ENCODE peak calls at places on chromosomes 2 and 18, in eight cellular contexts. One of them, this sample, is unnamed.

GRCh38 chr18:36412778-36413177 is 115.3 kb downstream of the FHOD3 start:
- DNase-seq in CD8-positive, alpha-beta T cell: no peak
- DNase-seq in IMR-90: no peak
- DNase-seq in A549: peak; percentile 40
- DNase-seq in right cardiac atrium: no peak
- DNase-seq in cardiac muscle cell: peak; percentile 38
- DNase-seq in CD4-positive, CD25-positive, alpha-beta regulatory T cell: no peak
- DNase-seq in pancreas: no peak
- DNase-seq in this sample: no peak

GRCh38 chr2:200702646-200703118 is 109.0 kb upstream of the BZW1 start:
- DNase-seq in CD8-positive, alpha-beta T cell: no peak
- DNase-seq in IMR-90: no peak
- DNase-seq in A549: no peak
- DNase-seq in right cardiac atrium: no peak
- DNase-seq in cardiac muscle cell: no peak
- DNase-seq in CD4-positive, CD25-positive, alpha-beta regulatory T cell: peak; percentile 47
- DNase-seq in pancreas: no peak
- DNase-seq in this sample: no peak

GRCh38 chr2:101295895-101296294 is 12.6 kb downstream of the RNF149 start:
- DNase-seq in CD8-positive, alpha-beta T cell: no peak
- DNase-seq in IMR-90: peak; percentile 86
- DNase-seq in A549: no peak
- DNase-seq in right cardiac atrium: no peak
- DNase-seq in cardiac muscle cell: no peak
- DNase-seq in CD4-positive, CD25-positive, alpha-beta regulatory T cell: no peak
- DNase-seq in pancreas: no peak
- DNase-seq in this sample: no peak

GRCh38 chr2:18987592-18988073 is 370.8 kb downstream of the OSR1 start:
- DNase-seq in CD8-positive, alpha-beta T cell: no peak
- DNase-seq in IMR-90: peak; percentile 95
- DNase-seq in A549: peak; percentile 84
- DNase-seq in right cardiac atrium: peak; percentile 81
- DNase-seq in cardiac muscle cell: peak; percentile 14
- DNase-seq in CD4-positive, CD25-positive, alpha-beta regulatory T cell: no peak
- DNase-seq in pancreas: peak; percentile 53
- DNase-seq in this sample: peak; percentile 69

GRCh38 chr18:21612125-21613100 is at the start of gene SNRPD1:
- DNase-seq in CD8-positive, alpha-beta T cell: peak; percentile 94
- DNase-seq in IMR-90: peak; percentile 90
- DNase-seq in A549: peak; percentile 92
- DNase-seq in right cardiac atrium: peak; percentile 90
- DNase-seq in cardiac muscle cell: peak; percentile 93
- DNase-seq in CD4-positive, CD25-positive, alpha-beta regulatory T cell: peak; percentile 85
- DNase-seq in pancreas: peak; percentile 86
- DNase-seq in this sample: peak; percentile 89

GRCh38 chr2:64338910-64339500 is 115.0 kb upstream of the LGALSL start:
- DNase-seq in CD8-positive, alpha-beta T cell: peak; percentile 76
- DNase-seq in IMR-90: no peak
- DNase-seq in A549: no peak
- DNase-seq in right cardiac atrium: no peak
- DNase-seq in cardiac muscle cell: no peak
- DNase-seq in CD4-positive, CD25-positive, alpha-beta regulatory T cell: no peak
- DNase-seq in pancreas: no peak
- DNase-seq in this sample: no peak

GRCh38 chr2:177281400-177282021 is 17.0 kb upstream of the NFE2L2 start:
- DNase-seq in CD8-positive, alpha-beta T cell: no peak
- DNase-seq in IMR-90: no peak
- DNase-seq in A549: no peak
- DNase-seq in right cardiac atrium: no peak
- DNase-seq in cardiac muscle cell: no peak
- DNase-seq in CD4-positive, CD25-positive, alpha-beta regulatory T cell: no peak
- DNase-seq in pancreas: no peak
- DNase-seq in this sample: no peak

GRCh38 chr2:134862674-134863073 is 24.3 kb downstream of the ACMSD start:
- DNase-seq in CD8-positive, alpha-beta T cell: no peak
- DNase-seq in IMR-90: no peak
- DNase-seq in A549: no peak
- DNase-seq in right cardiac atrium: no peak
- DNase-seq in cardiac muscle cell: no peak
- DNase-seq in CD4-positive, CD25-positive, alpha-beta regulatory T cell: no peak
- DNase-seq in pancreas: no peak
- DNase-seq in this sample: no peak

GRCh38 chr2:161400076-161400475 is 16.0 kb upstream of the TBR1 start:
- DNase-seq in CD8-positive, alpha-beta T cell: no peak
- DNase-seq in IMR-90: peak; percentile 44
- DNase-seq in A549: peak; percentile 12
- DNase-seq in right cardiac atrium: no peak
- DNase-seq in cardiac muscle cell: no peak
- DNase-seq in CD4-positive, CD25-positive, alpha-beta regulatory T cell: no peak
- DNase-seq in pancreas: no peak
- DNase-seq in this sample: no peak

GRCh38 chr2:163658556-163658955 is 77.3 kb downstream of the FIGN start:
- DNase-seq in CD8-positive, alpha-beta T cell: no peak
- DNase-seq in IMR-90: no peak
- DNase-seq in A549: no peak
- DNase-seq in right cardiac atrium: no peak
- DNase-seq in cardiac muscle cell: peak; percentile 64
- DNase-seq in CD4-positive, CD25-positive, alpha-beta regulatory T cell: no peak
- DNase-seq in pancreas: no peak
- DNase-seq in this sample: no peak

GRCh38 chr18:73942081-73942625 is 205.5 kb downstream of the FBXO15 start:
- DNase-seq in CD8-positive, alpha-beta T cell: no peak
- DNase-seq in IMR-90: no peak
- DNase-seq in A549: no peak
- DNase-seq in right cardiac atrium: no peak
- DNase-seq in cardiac muscle cell: no peak
- DNase-seq in CD4-positive, CD25-positive, alpha-beta regulatory T cell: no peak
- DNase-seq in pancreas: no peak
- DNase-seq in this sample: no peak

GRCh38 chr2:9948721-9949120 is 2.8 kb upstream of the GRHL1 start:
- DNase-seq in CD8-positive, alpha-beta T cell: no peak
- DNase-seq in IMR-90: no peak
- DNase-seq in A549: no peak
- DNase-seq in right cardiac atrium: no peak
- DNase-seq in cardiac muscle cell: no peak
- DNase-seq in CD4-positive, CD25-positive, alpha-beta regulatory T cell: no peak
- DNase-seq in pancreas: no peak
- DNase-seq in this sample: no peak

GRCh38 chr2:151855111-151855510 is 26.9 kb upstream of the ARL5A start:
- DNase-seq in CD8-positive, alpha-beta T cell: no peak
- DNase-seq in IMR-90: no peak
- DNase-seq in A549: no peak
- DNase-seq in right cardiac atrium: no peak
- DNase-seq in cardiac muscle cell: no peak
- DNase-seq in CD4-positive, CD25-positive, alpha-beta regulatory T cell: no peak
- DNase-seq in pancreas: no peak
- DNase-seq in this sample: no peak

GRCh38 chr18:9743200-9744016 is 35.3 kb downstream of the RAB31 start:
- DNase-seq in CD8-positive, alpha-beta T cell: no peak
- DNase-seq in IMR-90: peak; percentile 98
- DNase-seq in A549: peak; percentile 93
- DNase-seq in right cardiac atrium: peak; percentile 46
- DNase-seq in cardiac muscle cell: no peak
- DNase-seq in CD4-positive, CD25-positive, alpha-beta regulatory T cell: no peak
- DNase-seq in pancreas: no peak
- DNase-seq in this sample: no peak

GRCh38 chr2:45888167-45888566 is 236.7 kb downstream of the PRKCE start:
- DNase-seq in CD8-positive, alpha-beta T cell: no peak
- DNase-seq in IMR-90: peak; percentile 66
- DNase-seq in A549: no peak
- DNase-seq in right cardiac atrium: no peak
- DNase-seq in cardiac muscle cell: no peak
- DNase-seq in CD4-positive, CD25-positive, alpha-beta regulatory T cell: no peak
- DNase-seq in pancreas: no peak
- DNase-seq in this sample: no peak

GRCh38 chr2:160351978-160352377 is 141.6 kb downstream of the RBMS1 start:
- DNase-seq in CD8-positive, alpha-beta T cell: no peak
- DNase-seq in IMR-90: peak; percentile 78
- DNase-seq in A549: peak; percentile 52
- DNase-seq in right cardiac atrium: no peak
- DNase-seq in cardiac muscle cell: no peak
- DNase-seq in CD4-positive, CD25-positive, alpha-beta regulatory T cell: no peak
- DNase-seq in pancreas: no peak
- DNase-seq in this sample: no peak
- H3K4me1 ChIP-seq in CD8-positive, alpha-beta T cell: peaks cover 25% of the 10 kb centered on the region
- H3K4me1 ChIP-seq in IMR-90: peaks cover 25% of the 10 kb centered on the region
- H3K4me1 ChIP-seq in A549: peaks cover 89% of the 10 kb centered on the region
- H3K4me1 ChIP-seq in right cardiac atrium: peaks cover 16% of the 10 kb centered on the region
- H3K4me1 ChIP-seq in cardiac muscle cell: peaks cover 41% of the 10 kb centered on the region
- H3K4me1 ChIP-seq in CD4-positive, CD25-positive, alpha-beta regulatory T cell: peaks cover 2% of the 10 kb centered on the region
- H3K4me1 ChIP-seq in pancreas: no peaks in the 10 kb centered on the region
- H3K4me1 ChIP-seq in this sample: peaks cover 48% of the 10 kb centered on the region

GRCh38 chr18:48877941-48878340 is 72.8 kb downstream of the SMAD7 start:
- DNase-seq in CD8-positive, alpha-beta T cell: no peak
- DNase-seq in IMR-90: no peak
- DNase-seq in A549: no peak
- DNase-seq in right cardiac atrium: no peak
- DNase-seq in cardiac muscle cell: no peak
- DNase-seq in CD4-positive, CD25-positive, alpha-beta regulatory T cell: no peak
- DNase-seq in pancreas: no peak
- DNase-seq in this sample: no peak
- H3K4me1 ChIP-seq in CD8-positive, alpha-beta T cell: no peaks in the 10 kb centered on the region
- H3K4me1 ChIP-seq in IMR-90: peaks cover 7% of the 10 kb centered on the region
- H3K4me1 ChIP-seq in A549: peaks cover 26% of the 10 kb centered on the region
- H3K4me1 ChIP-seq in right cardiac atrium: no peaks in the 10 kb centered on the region
- H3K4me1 ChIP-seq in cardiac muscle cell: no peaks in the 10 kb centered on the region
- H3K4me1 ChIP-seq in CD4-positive, CD25-positive, alpha-beta regulatory T cell: no peaks in the 10 kb centered on the region
- H3K4me1 ChIP-seq in pancreas: no peaks in the 10 kb centered on the region
- H3K4me1 ChIP-seq in this sample: no peaks in the 10 kb centered on the region

GRCh38 chr2:7011376-7012083 is 94.3 kb downstream of the RNF144A start:
- DNase-seq in CD8-positive, alpha-beta T cell: no peak
- DNase-seq in IMR-90: no peak
- DNase-seq in A549: no peak
- DNase-seq in right cardiac atrium: no peak
- DNase-seq in cardiac muscle cell: no peak
- DNase-seq in CD4-positive, CD25-positive, alpha-beta regulatory T cell: no peak
- DNase-seq in pancreas: no peak
- DNase-seq in this sample: no peak
- H3K4me1 ChIP-seq in CD8-positive, alpha-beta T cell: no peaks in the 10 kb centered on the region
- H3K4me1 ChIP-seq in IMR-90: no peaks in the 10 kb centered on the region
- H3K4me1 ChIP-seq in A549: no peaks in the 10 kb centered on the region
- H3K4me1 ChIP-seq in right cardiac atrium: peaks cover 25% of the 10 kb centered on the region
- H3K4me1 ChIP-seq in cardiac muscle cell: peaks cover 31% of the 10 kb centered on the region
- H3K4me1 ChIP-seq in CD4-positive, CD25-positive, alpha-beta regulatory T cell: no peaks in the 10 kb centered on the region
- H3K4me1 ChIP-seq in pancreas: peaks cover 22% of the 10 kb centered on the region
- H3K4me1 ChIP-seq in this sample: peaks cover 8% of the 10 kb centered on the region

DNA sequence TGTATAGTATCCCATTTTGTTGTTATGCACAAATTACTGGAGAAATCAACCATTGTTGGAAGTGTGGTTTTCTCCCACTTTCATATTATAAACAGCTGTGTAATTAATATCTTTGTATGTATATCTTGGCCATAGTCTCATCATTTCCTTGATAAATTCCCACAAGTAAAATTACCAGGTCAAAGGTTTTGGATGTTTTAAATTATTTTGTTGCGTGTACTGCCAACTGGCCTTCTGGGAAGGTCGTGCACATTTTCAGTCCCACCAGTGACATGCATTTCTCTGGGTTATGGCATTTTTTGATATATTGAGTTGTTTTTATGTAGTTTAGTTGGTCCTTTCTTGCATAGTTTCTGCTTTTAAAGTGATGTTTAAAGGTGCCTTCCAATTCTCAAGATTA is 41.5 kb downstream of the TSHZ1 start:
- DNase-seq in CD8-positive, alpha-beta T cell: no peak
- DNase-seq in IMR-90: no peak
- DNase-seq in A549: no peak
- DNase-seq in right cardiac atrium: no peak
- DNase-seq in cardiac muscle cell: no peak
- DNase-seq in CD4-positive, CD25-positive, alpha-beta regulatory T cell: no peak
- DNase-seq in pancreas: no peak
- DNase-seq in this sample: no peak
- H3K4me1 ChIP-seq in CD8-positive, alpha-beta T cell: peaks cover 25% of the 10 kb centered on the region
- H3K4me1 ChIP-seq in IMR-90: peaks cover 15% of the 10 kb centered on the region
- H3K4me1 ChIP-seq in A549: peaks cover 2% of the 10 kb centered on the region
- H3K4me1 ChIP-seq in right cardiac atrium: no peaks in the 10 kb centered on the region
- H3K4me1 ChIP-seq in cardiac muscle cell: peaks cover 6% of the 10 kb centered on the region
- H3K4me1 ChIP-seq in CD4-positive, CD25-positive, alpha-beta regulatory T cell: peaks cover 16% of the 10 kb centered on the region
- H3K4me1 ChIP-seq in pancreas: peaks cover 4% of the 10 kb centered on the region
- H3K4me1 ChIP-seq in this sample: peaks cover 15% of the 10 kb centered on the region

DNA sequence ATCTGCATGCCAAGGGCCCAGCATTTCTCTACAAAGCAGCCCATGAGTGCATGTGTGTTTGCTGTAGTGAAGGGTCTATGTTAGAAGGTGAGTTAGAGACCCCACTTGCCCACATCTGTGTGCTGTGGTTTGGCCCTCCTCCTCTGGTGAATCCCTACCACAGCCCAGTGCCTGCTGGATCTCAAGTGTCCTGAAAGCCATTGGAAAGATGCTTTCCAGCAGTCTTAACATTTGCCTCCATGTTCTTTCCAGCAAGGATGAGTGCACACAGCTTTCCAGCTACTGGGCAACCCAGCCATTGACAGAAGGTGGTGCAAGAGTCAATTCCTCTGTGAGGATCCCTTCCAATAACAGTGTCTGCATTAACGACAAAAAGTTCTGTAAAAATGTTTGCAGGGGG is 13.6 kb downstream of the CRIM1 start:
- DNase-seq in CD8-positive, alpha-beta T cell: no peak
- DNase-seq in IMR-90: no peak
- DNase-seq in A549: no peak
- DNase-seq in right cardiac atrium: no peak
- DNase-seq in cardiac muscle cell: no peak
- DNase-seq in CD4-positive, CD25-positive, alpha-beta regulatory T cell: no peak
- DNase-seq in pancreas: no peak
- DNase-seq in this sample: no peak
- H3K4me1 ChIP-seq in CD8-positive, alpha-beta T cell: no peaks in the 10 kb centered on the region
- H3K4me1 ChIP-seq in IMR-90: peaks cover 50% of the 10 kb centered on the region
- H3K4me1 ChIP-seq in A549: peaks cover 100% of the 10 kb centered on the region
- H3K4me1 ChIP-seq in right cardiac atrium: peaks cover 29% of the 10 kb centered on the region
- H3K4me1 ChIP-seq in cardiac muscle cell: peaks cover 30% of the 10 kb centered on the region
- H3K4me1 ChIP-seq in CD4-positive, CD25-positive, alpha-beta regulatory T cell: no peaks in the 10 kb centered on the region
- H3K4me1 ChIP-seq in pancreas: no peaks in the 10 kb centered on the region
- H3K4me1 ChIP-seq in this sample: peaks cover 15% of the 10 kb centered on the region

GRCh38 chr2:118296663-118297062 is 208.4 kb downstream of the INSIG2 start:
- DNase-seq in CD8-positive, alpha-beta T cell: no peak
- DNase-seq in IMR-90: no peak
- DNase-seq in A549: no peak
- DNase-seq in right cardiac atrium: no peak
- DNase-seq in cardiac muscle cell: no peak
- DNase-seq in CD4-positive, CD25-positive, alpha-beta regulatory T cell: no peak
- DNase-seq in pancreas: no peak
- DNase-seq in this sample: no peak
- H3K4me1 ChIP-seq in CD8-positive, alpha-beta T cell: no peaks in the 10 kb centered on the region
- H3K4me1 ChIP-seq in IMR-90: no peaks in the 10 kb centered on the region
- H3K4me1 ChIP-seq in A549: no peaks in the 10 kb centered on the region
- H3K4me1 ChIP-seq in right cardiac atrium: no peaks in the 10 kb centered on the region
- H3K4me1 ChIP-seq in cardiac muscle cell: no peaks in the 10 kb centered on the region
- H3K4me1 ChIP-seq in CD4-positive, CD25-positive, alpha-beta regulatory T cell: no peaks in the 10 kb centered on the region
- H3K4me1 ChIP-seq in pancreas: no peaks in the 10 kb centered on the region
- H3K4me1 ChIP-seq in this sample: no peaks in the 10 kb centered on the region

This sample was measured in lung.